ENCODE peak calls at places on chromosomes 1 and 21, in nine cellular contexts. One of them, this sample, is unnamed.

GRCh38 chr1:16120411-16120810 is 35.5 kb downstream of the EPHA2 start:
- DNase-seq in activated CD4-positive, alpha-beta T cell treated with anti-CD3 and anti-CD28 coated beads, Interleukin-2, amount 50 U/mL, for 1 hour: no peak
- DNase-seq in HEK293T: no peak
- DNase-seq in progenitor cell of endocrine pancreas: no peak
- DNase-seq in hepatic stellate cell: no peak
- DNase-seq in brain microvascular endothelial cell: no peak
- DNase-seq in NCI-H524: no peak
- DNase-seq in A549: no peak
- DNase-seq in NCI-H187 treated with DMSO at 0.1 percent for 48 hours: no peak
- DNase-seq in this sample: no peak

GRCh38 chr1:54791880-54792522 is 9.1 kb downstream of the TTC22 start:
- DNase-seq in activated CD4-positive, alpha-beta T cell treated with anti-CD3 and anti-CD28 coated beads, Interleukin-2, amount 50 U/mL, for 1 hour: peak
- DNase-seq in HEK293T: peak
- DNase-seq in progenitor cell of endocrine pancreas: no peak
- DNase-seq in hepatic stellate cell: no peak
- DNase-seq in brain microvascular endothelial cell: peak
- DNase-seq in NCI-H524: peak
- DNase-seq in A549: peak
- DNase-seq in NCI-H187 treated with DMSO at 0.1 percent for 48 hours: no peak
- DNase-seq in this sample: no peak

GRCh38 chr1:164709108-164709507 is 150.1 kb downstream of the PBX1 start:
- DNase-seq in activated CD4-positive, alpha-beta T cell treated with anti-CD3 and anti-CD28 coated beads, Interleukin-2, amount 50 U/mL, for 1 hour: no peak
- DNase-seq in HEK293T: no peak
- DNase-seq in progenitor cell of endocrine pancreas: no peak
- DNase-seq in hepatic stellate cell: no peak
- DNase-seq in brain microvascular endothelial cell: no peak
- DNase-seq in NCI-H524: no peak
- DNase-seq in A549: no peak
- DNase-seq in NCI-H187 treated with DMSO at 0.1 percent for 48 hours: no peak
- DNase-seq in this sample: no peak

GRCh38 chr1:6489799-6490180 is 1.7 kb downstream of the PLEKHG5 start:
- DNase-seq in activated CD4-positive, alpha-beta T cell treated with anti-CD3 and anti-CD28 coated beads, Interleukin-2, amount 50 U/mL, for 1 hour: peak
- DNase-seq in HEK293T: peak
- DNase-seq in progenitor cell of endocrine pancreas: peak
- DNase-seq in hepatic stellate cell: peak
- DNase-seq in brain microvascular endothelial cell: peak
- DNase-seq in NCI-H524: peak
- DNase-seq in A549: peak
- DNase-seq in NCI-H187 treated with DMSO at 0.1 percent for 48 hours: no peak
- DNase-seq in this sample: peak

GRCh38 chr21:25297117-25297516 is 310.2 kb downstream of the MRPL39 start:
- DNase-seq in activated CD4-positive, alpha-beta T cell treated with anti-CD3 and anti-CD28 coated beads, Interleukin-2, amount 50 U/mL, for 1 hour: no peak
- DNase-seq in HEK293T: no peak
- DNase-seq in progenitor cell of endocrine pancreas: no peak
- DNase-seq in hepatic stellate cell: no peak
- DNase-seq in brain microvascular endothelial cell: no peak
- DNase-seq in NCI-H524: no peak
- DNase-seq in A549: no peak
- DNase-seq in NCI-H187 treated with DMSO at 0.1 percent for 48 hours: no peak
- DNase-seq in this sample: no peak

GRCh38 chr1:207822602-207823451 is 71.0 kb downstream of the CD46 start:
- DNase-seq in activated CD4-positive, alpha-beta T cell treated with anti-CD3 and anti-CD28 coated beads, Interleukin-2, amount 50 U/mL, for 1 hour: peak
- DNase-seq in HEK293T: peak
- DNase-seq in progenitor cell of endocrine pancreas: no peak
- DNase-seq in hepatic stellate cell: peak
- DNase-seq in brain microvascular endothelial cell: no peak
- DNase-seq in NCI-H524: no peak
- DNase-seq in A549: peak
- DNase-seq in NCI-H187 treated with DMSO at 0.1 percent for 48 hours: no peak
- DNase-seq in this sample: peak

GRCh38 chr21:38306407-38306806 is 49.6 kb downstream of the KCNJ15 start:
- DNase-seq in activated CD4-positive, alpha-beta T cell treated with anti-CD3 and anti-CD28 coated beads, Interleukin-2, amount 50 U/mL, for 1 hour: no peak
- DNase-seq in HEK293T: no peak
- DNase-seq in progenitor cell of endocrine pancreas: no peak
- DNase-seq in hepatic stellate cell: peak
- DNase-seq in brain microvascular endothelial cell: peak
- DNase-seq in NCI-H524: no peak
- DNase-seq in A549: peak
- DNase-seq in NCI-H187 treated with DMSO at 0.1 percent for 48 hours: no peak
- DNase-seq in this sample: no peak

GRCh38 chr1:233638513-233638912 is 24.6 kb downstream of the KCNK1 start:
- DNase-seq in activated CD4-positive, alpha-beta T cell treated with anti-CD3 and anti-CD28 coated beads, Interleukin-2, amount 50 U/mL, for 1 hour: no peak
- DNase-seq in HEK293T: no peak
- DNase-seq in progenitor cell of endocrine pancreas: no peak
- DNase-seq in hepatic stellate cell: no peak
- DNase-seq in brain microvascular endothelial cell: no peak
- DNase-seq in NCI-H524: no peak
- DNase-seq in A549: no peak
- DNase-seq in NCI-H187 treated with DMSO at 0.1 percent for 48 hours: no peak
- DNase-seq in this sample: no peak

GRCh38 chr1:59046730-59047157 is 250.2 kb upstream of the FGGY start:
- DNase-seq in activated CD4-positive, alpha-beta T cell treated with anti-CD3 and anti-CD28 coated beads, Interleukin-2, amount 50 U/mL, for 1 hour: peak
- DNase-seq in HEK293T: no peak
- DNase-seq in progenitor cell of endocrine pancreas: no peak
- DNase-seq in hepatic stellate cell: no peak
- DNase-seq in brain microvascular endothelial cell: no peak
- DNase-seq in NCI-H524: no peak
- DNase-seq in A549: no peak
- DNase-seq in NCI-H187 treated with DMSO at 0.1 percent for 48 hours: no peak
- DNase-seq in this sample: no peak

GRCh38 chr1:29364101-29364678 is 127.9 kb downstream of the PTPRU start:
- DNase-seq in activated CD4-positive, alpha-beta T cell treated with anti-CD3 and anti-CD28 coated beads, Interleukin-2, amount 50 U/mL, for 1 hour: no peak
- DNase-seq in HEK293T: no peak
- DNase-seq in progenitor cell of endocrine pancreas: no peak
- DNase-seq in hepatic stellate cell: no peak
- DNase-seq in brain microvascular endothelial cell: no peak
- DNase-seq in NCI-H524: no peak
- DNase-seq in A549: no peak
- DNase-seq in NCI-H187 treated with DMSO at 0.1 percent for 48 hours: no peak
- DNase-seq in this sample: no peak

GRCh38 chr21:33360281-33360680 is 35.5 kb downstream of the IFNAR1 start:
- DNase-seq in activated CD4-positive, alpha-beta T cell treated with anti-CD3 and anti-CD28 coated beads, Interleukin-2, amount 50 U/mL, for 1 hour: no peak
- DNase-seq in HEK293T: no peak
- DNase-seq in progenitor cell of endocrine pancreas: no peak
- DNase-seq in hepatic stellate cell: peak
- DNase-seq in brain microvascular endothelial cell: peak
- DNase-seq in NCI-H524: no peak
- DNase-seq in A549: no peak
- DNase-seq in NCI-H187 treated with DMSO at 0.1 percent for 48 hours: no peak
- DNase-seq in this sample: no peak

GRCh38 chr21:41965447-41966340 is 11.9 kb upstream of the C2CD2 start:
- DNase-seq in activated CD4-positive, alpha-beta T cell treated with anti-CD3 and anti-CD28 coated beads, Interleukin-2, amount 50 U/mL, for 1 hour: no peak
- DNase-seq in HEK293T: no peak
- DNase-seq in progenitor cell of endocrine pancreas: no peak
- DNase-seq in hepatic stellate cell: no peak
- DNase-seq in brain microvascular endothelial cell: no peak
- DNase-seq in NCI-H524: no peak
- DNase-seq in A549: no peak
- DNase-seq in NCI-H187 treated with DMSO at 0.1 percent for 48 hours: no peak
- DNase-seq in this sample: no peak

GRCh38 chr1:25773441-25774125 is 26.4 kb upstream of the SELENON start:
- DNase-seq in activated CD4-positive, alpha-beta T cell treated with anti-CD3 and anti-CD28 coated beads, Interleukin-2, amount 50 U/mL, for 1 hour: no peak
- DNase-seq in HEK293T: no peak
- DNase-seq in progenitor cell of endocrine pancreas: peak
- DNase-seq in hepatic stellate cell: no peak
- DNase-seq in brain microvascular endothelial cell: no peak
- DNase-seq in NCI-H524: no peak
- DNase-seq in A549: peak
- DNase-seq in NCI-H187 treated with DMSO at 0.1 percent for 48 hours: no peak
- DNase-seq in this sample: no peak

GRCh38 chr1:212749924-212750535 is 41.5 kb downstream of the NSL1 start:
- DNase-seq in activated CD4-positive, alpha-beta T cell treated with anti-CD3 and anti-CD28 coated beads, Interleukin-2, amount 50 U/mL, for 1 hour: no peak
- DNase-seq in HEK293T: peak
- DNase-seq in progenitor cell of endocrine pancreas: no peak
- DNase-seq in hepatic stellate cell: peak
- DNase-seq in brain microvascular endothelial cell: peak
- DNase-seq in NCI-H524: peak
- DNase-seq in A549: peak
- DNase-seq in NCI-H187 treated with DMSO at 0.1 percent for 48 hours: no peak
- DNase-seq in this sample: no peak

GRCh38 chr1:2829846-2830615 is 28.5 kb upstream of the TTC34 start:
- DNase-seq in activated CD4-positive, alpha-beta T cell treated with anti-CD3 and anti-CD28 coated beads, Interleukin-2, amount 50 U/mL, for 1 hour: no peak
- DNase-seq in HEK293T: no peak
- DNase-seq in progenitor cell of endocrine pancreas: no peak
- DNase-seq in hepatic stellate cell: no peak
- DNase-seq in brain microvascular endothelial cell: no peak
- DNase-seq in NCI-H524: no peak
- DNase-seq in A549: no peak
- DNase-seq in NCI-H187 treated with DMSO at 0.1 percent for 48 hours: no peak
- DNase-seq in this sample: no peak

GRCh38 chr1:7290971-7291970 is 479.8 kb upstream of the VAMP3 start:
- DNase-seq in activated CD4-positive, alpha-beta T cell treated with anti-CD3 and anti-CD28 coated beads, Interleukin-2, amount 50 U/mL, for 1 hour: no peak
- DNase-seq in HEK293T: no peak
- DNase-seq in progenitor cell of endocrine pancreas: no peak
- DNase-seq in hepatic stellate cell: peak
- DNase-seq in brain microvascular endothelial cell: peak
- DNase-seq in NCI-H524: no peak
- DNase-seq in A549: no peak
- DNase-seq in NCI-H187 treated with DMSO at 0.1 percent for 48 hours: no peak
- DNase-seq in this sample: no peak

GRCh38 chr1:222892137-222892763 is 77.4 kb downstream of the DISP1 start:
- DNase-seq in activated CD4-positive, alpha-beta T cell treated with anti-CD3 and anti-CD28 coated beads, Interleukin-2, amount 50 U/mL, for 1 hour: no peak
- DNase-seq in HEK293T: no peak
- DNase-seq in progenitor cell of endocrine pancreas: no peak
- DNase-seq in hepatic stellate cell: peak
- DNase-seq in brain microvascular endothelial cell: peak
- DNase-seq in NCI-H524: no peak
- DNase-seq in A549: no peak
- DNase-seq in NCI-H187 treated with DMSO at 0.1 percent for 48 hours: no peak
- DNase-seq in this sample: no peak

GRCh38 chr1:193260056-193260750 is 73.8 kb upstream of the B3GALT2 start:
- DNase-seq in activated CD4-positive, alpha-beta T cell treated with anti-CD3 and anti-CD28 coated beads, Interleukin-2, amount 50 U/mL, for 1 hour: no peak
- DNase-seq in HEK293T: no peak
- DNase-seq in progenitor cell of endocrine pancreas: no peak
- DNase-seq in hepatic stellate cell: no peak
- DNase-seq in brain microvascular endothelial cell: no peak
- DNase-seq in NCI-H524: no peak
- DNase-seq in A549: no peak
- DNase-seq in NCI-H187 treated with DMSO at 0.1 percent for 48 hours: no peak
- DNase-seq in this sample: no peak

GRCh38 chr1:168481586-168481985 is 62.2 kb downstream of the XCL2 start:
- DNase-seq in activated CD4-positive, alpha-beta T cell treated with anti-CD3 and anti-CD28 coated beads, Interleukin-2, amount 50 U/mL, for 1 hour: no peak
- DNase-seq in HEK293T: no peak
- DNase-seq in progenitor cell of endocrine pancreas: no peak
- DNase-seq in hepatic stellate cell: no peak
- DNase-seq in brain microvascular endothelial cell: no peak
- DNase-seq in NCI-H524: no peak
- DNase-seq in A549: no peak
- DNase-seq in NCI-H187 treated with DMSO at 0.1 percent for 48 hours: no peak
- DNase-seq in this sample: no peak

GRCh38 chr1:94982403-94982802 is 55.5 kb upstream of the CNN3 start:
- DNase-seq in activated CD4-positive, alpha-beta T cell treated with anti-CD3 and anti-CD28 coated beads, Interleukin-2, amount 50 U/mL, for 1 hour: no peak
- DNase-seq in HEK293T: no peak
- DNase-seq in progenitor cell of endocrine pancreas: no peak
- DNase-seq in hepatic stellate cell: no peak
- DNase-seq in brain microvascular endothelial cell: no peak
- DNase-seq in NCI-H524: no peak
- DNase-seq in A549: no peak
- DNase-seq in NCI-H187 treated with DMSO at 0.1 percent for 48 hours: no peak
- DNase-seq in this sample: no peak

GRCh38 chr1:182563095-182563494 is 26.0 kb downstream of the RNASEL start:
- DNase-seq in activated CD4-positive, alpha-beta T cell treated with anti-CD3 and anti-CD28 coated beads, Interleukin-2, amount 50 U/mL, for 1 hour: no peak
- DNase-seq in HEK293T: no peak
- DNase-seq in progenitor cell of endocrine pancreas: no peak
- DNase-seq in hepatic stellate cell: no peak
- DNase-seq in brain microvascular endothelial cell: no peak
- DNase-seq in NCI-H524: no peak
- DNase-seq in A549: no peak
- DNase-seq in NCI-H187 treated with DMSO at 0.1 percent for 48 hours: no peak
- DNase-seq in this sample: no peak

GRCh38 chr1:74392848-74393247 is 119.6 kb downstream of the LRRC53 start:
- DNase-seq in activated CD4-positive, alpha-beta T cell treated with anti-CD3 and anti-CD28 coated beads, Interleukin-2, amount 50 U/mL, for 1 hour: no peak
- DNase-seq in HEK293T: no peak
- DNase-seq in progenitor cell of endocrine pancreas: no peak
- DNase-seq in hepatic stellate cell: no peak
- DNase-seq in brain microvascular endothelial cell: no peak
- DNase-seq in NCI-H524: no peak
- DNase-seq in A549: no peak
- DNase-seq in NCI-H187 treated with DMSO at 0.1 percent for 48 hours: no peak
- DNase-seq in this sample: no peak

GRCh38 chr1:110433803-110434202 is 17.1 kb upstream of the PROK1 start:
- DNase-seq in activated CD4-positive, alpha-beta T cell treated with anti-CD3 and anti-CD28 coated beads, Interleukin-2, amount 50 U/mL, for 1 hour: no peak
- DNase-seq in HEK293T: peak
- DNase-seq in progenitor cell of endocrine pancreas: peak
- DNase-seq in hepatic stellate cell: no peak
- DNase-seq in brain microvascular endothelial cell: peak
- DNase-seq in NCI-H524: peak
- DNase-seq in A549: peak
- DNase-seq in NCI-H187 treated with DMSO at 0.1 percent for 48 hours: no peak
- DNase-seq in this sample: no peak

GRCh38 chr1:55203064-55203463 is 12.1 kb downstream of the USP24 start:
- DNase-seq in activated CD4-positive, alpha-beta T cell treated with anti-CD3 and anti-CD28 coated beads, Interleukin-2, amount 50 U/mL, for 1 hour: no peak
- DNase-seq in HEK293T: no peak
- DNase-seq in progenitor cell of endocrine pancreas: no peak
- DNase-seq in hepatic stellate cell: no peak
- DNase-seq in brain microvascular endothelial cell: no peak
- DNase-seq in NCI-H524: no peak
- DNase-seq in A549: no peak
- DNase-seq in NCI-H187 treated with DMSO at 0.1 percent for 48 hours: no peak
- DNase-seq in this sample: no peak

GRCh38 chr1:184555665-184556641 is 169.1 kb downstream of the C1orf21 start:
- DNase-seq in activated CD4-positive, alpha-beta T cell treated with anti-CD3 and anti-CD28 coated beads, Interleukin-2, amount 50 U/mL, for 1 hour: no peak
- DNase-seq in HEK293T: no peak
- DNase-seq in progenitor cell of endocrine pancreas: no peak
- DNase-seq in hepatic stellate cell: no peak
- DNase-seq in brain microvascular endothelial cell: no peak
- DNase-seq in NCI-H524: peak
- DNase-seq in A549: no peak
- DNase-seq in NCI-H187 treated with DMSO at 0.1 percent for 48 hours: no peak
- DNase-seq in this sample: no peak

GRCh38 chr1:159990005-159990404 is 36.0 kb upstream of the SLAMF9 start:
- DNase-seq in activated CD4-positive, alpha-beta T cell treated with anti-CD3 and anti-CD28 coated beads, Interleukin-2, amount 50 U/mL, for 1 hour: no peak
- DNase-seq in HEK293T: no peak
- DNase-seq in progenitor cell of endocrine pancreas: no peak
- DNase-seq in hepatic stellate cell: no peak
- DNase-seq in brain microvascular endothelial cell: no peak
- DNase-seq in NCI-H524: no peak
- DNase-seq in A549: no peak
- DNase-seq in NCI-H187 treated with DMSO at 0.1 percent for 48 hours: no peak
- DNase-seq in this sample: no peak

GRCh38 chr1:21875621-21876063 is 61.5 kb downstream of the HSPG2 start:
- DNase-seq in activated CD4-positive, alpha-beta T cell treated with anti-CD3 and anti-CD28 coated beads, Interleukin-2, amount 50 U/mL, for 1 hour: no peak
- DNase-seq in HEK293T: no peak
- DNase-seq in progenitor cell of endocrine pancreas: no peak
- DNase-seq in hepatic stellate cell: no peak
- DNase-seq in brain microvascular endothelial cell: no peak
- DNase-seq in NCI-H524: no peak
- DNase-seq in A549: no peak
- DNase-seq in NCI-H187 treated with DMSO at 0.1 percent for 48 hours: no peak
- DNase-seq in this sample: no peak

GRCh38 chr1:88180449-88181108 is 503.5 kb upstream of the PKN2 start:
- DNase-seq in activated CD4-positive, alpha-beta T cell treated with anti-CD3 and anti-CD28 coated beads, Interleukin-2, amount 50 U/mL, for 1 hour: peak
- DNase-seq in HEK293T: peak
- DNase-seq in progenitor cell of endocrine pancreas: peak
- DNase-seq in hepatic stellate cell: peak
- DNase-seq in brain microvascular endothelial cell: peak
- DNase-seq in NCI-H524: peak
- DNase-seq in A549: peak
- DNase-seq in NCI-H187 treated with DMSO at 0.1 percent for 48 hours: peak
- DNase-seq in this sample: no peak

GRCh38 chr1:147890177-147890790 is 12.3 kb upstream of the GJA8 start:
- DNase-seq in activated CD4-positive, alpha-beta T cell treated with anti-CD3 and anti-CD28 coated beads, Interleukin-2, amount 50 U/mL, for 1 hour: peak
- DNase-seq in HEK293T: peak
- DNase-seq in progenitor cell of endocrine pancreas: peak
- DNase-seq in hepatic stellate cell: no peak
- DNase-seq in brain microvascular endothelial cell: peak
- DNase-seq in NCI-H524: peak
- DNase-seq in A549: peak
- DNase-seq in NCI-H187 treated with DMSO at 0.1 percent for 48 hours: peak
- DNase-seq in this sample: peak

GRCh38 chr1:167219646-167220536 is 795 bp upstream of the POU2F1 start:
- DNase-seq in activated CD4-positive, alpha-beta T cell treated with anti-CD3 and anti-CD28 coated beads, Interleukin-2, amount 50 U/mL, for 1 hour: peak
- DNase-seq in HEK293T: peak
- DNase-seq in progenitor cell of endocrine pancreas: peak
- DNase-seq in hepatic stellate cell: peak
- DNase-seq in brain microvascular endothelial cell: peak
- DNase-seq in NCI-H524: peak
- DNase-seq in A549: peak
- DNase-seq in NCI-H187 treated with DMSO at 0.1 percent for 48 hours: peak
- DNase-seq in this sample: peak

GRCh38 chr1:6185151-6185550 is 5.0 kb upstream of the CHD5 start:
- DNase-seq in activated CD4-positive, alpha-beta T cell treated with anti-CD3 and anti-CD28 coated beads, Interleukin-2, amount 50 U/mL, for 1 hour: no peak
- DNase-seq in HEK293T: no peak
- DNase-seq in progenitor cell of endocrine pancreas: no peak
- DNase-seq in hepatic stellate cell: no peak
- DNase-seq in brain microvascular endothelial cell: peak
- DNase-seq in NCI-H524: no peak
- DNase-seq in A549: no peak
- DNase-seq in NCI-H187 treated with DMSO at 0.1 percent for 48 hours: no peak
- DNase-seq in this sample: no peak